ENCODE peak calls at places on chromosomes 5 and 9, in seven cellular contexts. One of them, this sample, is unnamed.

GRCh38 chr5:119398713-119399492 is 43.1 kb downstream of the TNFAIP8 start:
- DNase-seq in ovary: no peak
- DNase-seq in sigmoid colon: no peak
- DNase-seq in cardiac muscle cell: no peak
- DNase-seq in testis: peak
- DNase-seq in activated CD8-positive, alpha-beta T cell treated with anti-CD3 and anti-CD28 coated beads for 36 hours: no peak
- DNase-seq in GM23338: no peak
- DNase-seq in this sample: no peak

GRCh38 chr5:24222866-24223265 is 421.9 kb downstream of the CDH10 start:
- DNase-seq in ovary: no peak
- DNase-seq in testis: peak
- DNase-seq in cardiac muscle cell: no peak
- DNase-seq in sigmoid colon: no peak
- DNase-seq in GM23338: no peak
- DNase-seq in activated CD8-positive, alpha-beta T cell treated with anti-CD3 and anti-CD28 coated beads for 36 hours: no peak
- DNase-seq in this sample: no peak

GRCh38 chr9:109791747-109792146 is 11.7 kb downstream of the PALM2AKAP2 start:
- DNase-seq in sigmoid colon: no peak
- DNase-seq in cardiac muscle cell: no peak
- DNase-seq in ovary: no peak
- DNase-seq in testis: no peak
- DNase-seq in GM23338: no peak
- DNase-seq in activated CD8-positive, alpha-beta T cell treated with anti-CD3 and anti-CD28 coated beads for 36 hours: no peak
- DNase-seq in this sample: no peak

GRCh38 chr5:83608122-83608521 is 112.5 kb downstream of the HAPLN1 start:
- DNase-seq in testis: peak
- DNase-seq in cardiac muscle cell: peak
- DNase-seq in ovary: no peak
- DNase-seq in GM23338: peak
- DNase-seq in activated CD8-positive, alpha-beta T cell treated with anti-CD3 and anti-CD28 coated beads for 36 hours: no peak
- DNase-seq in sigmoid colon: no peak
- DNase-seq in this sample: peak

GRCh38 chr9:108024604-108025003 is 535.0 kb upstream of the KLF4 start:
- DNase-seq in ovary: no peak
- DNase-seq in GM23338: no peak
- DNase-seq in activated CD8-positive, alpha-beta T cell treated with anti-CD3 and anti-CD28 coated beads for 36 hours: no peak
- DNase-seq in sigmoid colon: no peak
- DNase-seq in testis: no peak
- DNase-seq in cardiac muscle cell: no peak
- DNase-seq in this sample: no peak

GRCh38 chr5:95960802-95961616 is 642 bp downstream of the ELL2 start:
- DNase-seq in ovary: peak
- DNase-seq in testis: peak
- DNase-seq in sigmoid colon: peak
- DNase-seq in activated CD8-positive, alpha-beta T cell treated with anti-CD3 and anti-CD28 coated beads for 36 hours: peak
- DNase-seq in GM23338: peak
- DNase-seq in cardiac muscle cell: peak
- DNase-seq in this sample: peak

GRCh38 chr9:105608685-105609598 is 51.0 kb downstream of the FKTN start:
- DNase-seq in GM23338: peak
- DNase-seq in testis: no peak
- DNase-seq in cardiac muscle cell: peak
- DNase-seq in activated CD8-positive, alpha-beta T cell treated with anti-CD3 and anti-CD28 coated beads for 36 hours: no peak
- DNase-seq in sigmoid colon: no peak
- DNase-seq in ovary: no peak
- DNase-seq in this sample: no peak

GRCh38 chr9:4489919-4490704 is at the start of gene SLC1A1:
- DNase-seq in GM23338: peak
- DNase-seq in cardiac muscle cell: peak
- DNase-seq in activated CD8-positive, alpha-beta T cell treated with anti-CD3 and anti-CD28 coated beads for 36 hours: peak
- DNase-seq in testis: peak
- DNase-seq in sigmoid colon: peak
- DNase-seq in ovary: peak
- DNase-seq in this sample: peak

GRCh38 chr5:34690301-34690700 is 34.2 kb downstream of the RAI14 start:
- DNase-seq in ovary: no peak
- DNase-seq in cardiac muscle cell: no peak
- DNase-seq in GM23338: no peak
- DNase-seq in sigmoid colon: no peak
- DNase-seq in activated CD8-positive, alpha-beta T cell treated with anti-CD3 and anti-CD28 coated beads for 36 hours: no peak
- DNase-seq in testis: no peak
- DNase-seq in this sample: no peak

GRCh38 chr5:140554454-140554853 is 2.8 kb downstream of the SRA1 start:
- DNase-seq in ovary: no peak
- DNase-seq in sigmoid colon: no peak
- DNase-seq in activated CD8-positive, alpha-beta T cell treated with anti-CD3 and anti-CD28 coated beads for 36 hours: no peak
- DNase-seq in testis: no peak
- DNase-seq in GM23338: no peak
- DNase-seq in cardiac muscle cell: no peak
- DNase-seq in this sample: no peak

GRCh38 chr9:115015018-115015635 is 84.7 kb upstream of the TNFSF8 start:
- DNase-seq in cardiac muscle cell: peak
- DNase-seq in GM23338: peak
- DNase-seq in activated CD8-positive, alpha-beta T cell treated with anti-CD3 and anti-CD28 coated beads for 36 hours: no peak
- DNase-seq in testis: peak
- DNase-seq in sigmoid colon: no peak
- DNase-seq in ovary: no peak
- DNase-seq in this sample: peak

GRCh38 chr5:91311168-91311696 is 71.9 kb downstream of the ARRDC3 start:
- DNase-seq in sigmoid colon: no peak
- DNase-seq in GM23338: no peak
- DNase-seq in cardiac muscle cell: no peak
- DNase-seq in ovary: no peak
- DNase-seq in testis: no peak
- DNase-seq in activated CD8-positive, alpha-beta T cell treated with anti-CD3 and anti-CD28 coated beads for 36 hours: peak
- DNase-seq in this sample: no peak

GRCh38 chr5:54135042-54135441 is 175.3 kb downstream of the ARL15 start:
- DNase-seq in ovary: no peak
- DNase-seq in testis: no peak
- DNase-seq in sigmoid colon: no peak
- DNase-seq in GM23338: no peak
- DNase-seq in activated CD8-positive, alpha-beta T cell treated with anti-CD3 and anti-CD28 coated beads for 36 hours: no peak
- DNase-seq in cardiac muscle cell: no peak
- DNase-seq in this sample: no peak

GRCh38 chr5:56142620-56143431 is 90.3 kb downstream of the ANKRD55 start:
- DNase-seq in cardiac muscle cell: no peak
- DNase-seq in activated CD8-positive, alpha-beta T cell treated with anti-CD3 and anti-CD28 coated beads for 36 hours: peak
- DNase-seq in ovary: no peak
- DNase-seq in sigmoid colon: no peak
- DNase-seq in testis: no peak
- DNase-seq in GM23338: no peak
- DNase-seq in this sample: peak

GRCh38 chr5:157926171-157926671 is 67.3 kb upstream of the CLINT1 start:
- DNase-seq in GM23338: no peak
- DNase-seq in testis: no peak
- DNase-seq in ovary: no peak
- DNase-seq in cardiac muscle cell: no peak
- DNase-seq in activated CD8-positive, alpha-beta T cell treated with anti-CD3 and anti-CD28 coated beads for 36 hours: no peak
- DNase-seq in sigmoid colon: no peak
- DNase-seq in this sample: peak

GRCh38 chr9:86741311-86742215 is 205.7 kb downstream of the GAS1 start:
- DNase-seq in ovary: no peak
- DNase-seq in sigmoid colon: no peak
- DNase-seq in cardiac muscle cell: peak
- DNase-seq in GM23338: no peak
- DNase-seq in testis: no peak
- DNase-seq in activated CD8-positive, alpha-beta T cell treated with anti-CD3 and anti-CD28 coated beads for 36 hours: no peak
- DNase-seq in this sample: peak

GRCh38 chr5:45385321-45386058 is 310.7 kb downstream of the HCN1 start:
- DNase-seq in sigmoid colon: no peak
- DNase-seq in cardiac muscle cell: no peak
- DNase-seq in GM23338: no peak
- DNase-seq in activated CD8-positive, alpha-beta T cell treated with anti-CD3 and anti-CD28 coated beads for 36 hours: no peak
- DNase-seq in ovary: no peak
- DNase-seq in testis: no peak
- DNase-seq in this sample: no peak

GRCh38 chr9:127027694-127028093 is 94.7 kb downstream of the ANGPTL2 start:
- DNase-seq in sigmoid colon: no peak
- DNase-seq in activated CD8-positive, alpha-beta T cell treated with anti-CD3 and anti-CD28 coated beads for 36 hours: no peak
- DNase-seq in testis: no peak
- DNase-seq in GM23338: no peak
- DNase-seq in cardiac muscle cell: no peak
- DNase-seq in ovary: no peak
- DNase-seq in this sample: no peak

GRCh38 chr9:127168756-127169506 is 46.5 kb upstream of the ANGPTL2 start:
- DNase-seq in activated CD8-positive, alpha-beta T cell treated with anti-CD3 and anti-CD28 coated beads for 36 hours: no peak
- DNase-seq in sigmoid colon: peak
- DNase-seq in GM23338: no peak
- DNase-seq in ovary: no peak
- DNase-seq in cardiac muscle cell: no peak
- DNase-seq in testis: peak
- DNase-seq in this sample: no peak

GRCh38 chr5:45113726-45114125 is 305.0 kb downstream of the MRPS30 start:
- DNase-seq in ovary: no peak
- DNase-seq in testis: no peak
- DNase-seq in sigmoid colon: no peak
- DNase-seq in activated CD8-positive, alpha-beta T cell treated with anti-CD3 and anti-CD28 coated beads for 36 hours: no peak
- DNase-seq in cardiac muscle cell: no peak
- DNase-seq in GM23338: no peak
- DNase-seq in this sample: no peak

GRCh38 chr9:129007766-129008468 is 20.2 kb downstream of the SH3GLB2 start:
- DNase-seq in ovary: no peak
- DNase-seq in sigmoid colon: no peak
- DNase-seq in activated CD8-positive, alpha-beta T cell treated with anti-CD3 and anti-CD28 coated beads for 36 hours: no peak
- DNase-seq in GM23338: no peak
- DNase-seq in cardiac muscle cell: no peak
- DNase-seq in testis: no peak
- DNase-seq in this sample: no peak

GRCh38 chr5:158676642-158677489 is 422.9 kb downstream of the EBF1 start:
- DNase-seq in cardiac muscle cell: peak
- DNase-seq in activated CD8-positive, alpha-beta T cell treated with anti-CD3 and anti-CD28 coated beads for 36 hours: peak
- DNase-seq in testis: peak
- DNase-seq in GM23338: peak
- DNase-seq in sigmoid colon: no peak
- DNase-seq in ovary: no peak
- DNase-seq in this sample: no peak

GRCh38 chr5:64838803-64839202 is 70.1 kb downstream of the CWC27 start:
- DNase-seq in ovary: no peak
- DNase-seq in sigmoid colon: no peak
- DNase-seq in cardiac muscle cell: no peak
- DNase-seq in GM23338: no peak
- DNase-seq in activated CD8-positive, alpha-beta T cell treated with anti-CD3 and anti-CD28 coated beads for 36 hours: no peak
- DNase-seq in testis: no peak
- DNase-seq in this sample: no peak

GRCh38 chr9:16202913-16203734 is 650.3 kb downstream of the CCDC171 start:
- DNase-seq in cardiac muscle cell: no peak
- DNase-seq in sigmoid colon: no peak
- DNase-seq in GM23338: no peak
- DNase-seq in ovary: no peak
- DNase-seq in activated CD8-positive, alpha-beta T cell treated with anti-CD3 and anti-CD28 coated beads for 36 hours: no peak
- DNase-seq in testis: no peak
- DNase-seq in this sample: no peak

GRCh38 chr9:33265211-33265885 is 499 bp downstream of the CHMP5 start:
- DNase-seq in ovary: no peak
- DNase-seq in GM23338: no peak
- DNase-seq in sigmoid colon: peak
- DNase-seq in cardiac muscle cell: no peak
- DNase-seq in activated CD8-positive, alpha-beta T cell treated with anti-CD3 and anti-CD28 coated beads for 36 hours: no peak
- DNase-seq in testis: no peak
- DNase-seq in this sample: no peak

GRCh38 chr5:67799732-67800234 is 415.8 kb upstream of the PIK3R1 start:
- DNase-seq in sigmoid colon: peak
- DNase-seq in activated CD8-positive, alpha-beta T cell treated with anti-CD3 and anti-CD28 coated beads for 36 hours: no peak
- DNase-seq in testis: peak
- DNase-seq in cardiac muscle cell: no peak
- DNase-seq in ovary: peak
- DNase-seq in GM23338: no peak
- DNase-seq in this sample: no peak

GRCh38 chr9:106927916-106928315 is 65.0 kb downstream of the ZNF462 start:
- DNase-seq in testis: no peak
- DNase-seq in GM23338: no peak
- DNase-seq in activated CD8-positive, alpha-beta T cell treated with anti-CD3 and anti-CD28 coated beads for 36 hours: no peak
- DNase-seq in ovary: no peak
- DNase-seq in cardiac muscle cell: no peak
- DNase-seq in sigmoid colon: no peak
- DNase-seq in this sample: no peak

GRCh38 chr5:27810458-27810857 is 772.1 kb upstream of the CDH9 start:
- DNase-seq in GM23338: no peak
- DNase-seq in ovary: no peak
- DNase-seq in testis: no peak
- DNase-seq in sigmoid colon: no peak
- DNase-seq in activated CD8-positive, alpha-beta T cell treated with anti-CD3 and anti-CD28 coated beads for 36 hours: no peak
- DNase-seq in cardiac muscle cell: no peak
- DNase-seq in this sample: no peak

GRCh38 chr5:67693956-67694564 is 497.5 kb upstream of the CD180 start:
- DNase-seq in cardiac muscle cell: peak
- DNase-seq in activated CD8-positive, alpha-beta T cell treated with anti-CD3 and anti-CD28 coated beads for 36 hours: no peak
- DNase-seq in sigmoid colon: peak
- DNase-seq in testis: peak
- DNase-seq in GM23338: no peak
- DNase-seq in ovary: peak
- DNase-seq in this sample: no peak

GRCh38 chr5:159990506-159990905 is 18.4 kb upstream of the TTC1 start:
- DNase-seq in ovary: no peak
- DNase-seq in cardiac muscle cell: no peak
- DNase-seq in activated CD8-positive, alpha-beta T cell treated with anti-CD3 and anti-CD28 coated beads for 36 hours: no peak
- DNase-seq in GM23338: no peak
- DNase-seq in sigmoid colon: no peak
- DNase-seq in testis: no peak
- DNase-seq in this sample: no peak
- TF ChIP-seq CTCF in ovary: no peak
- TF ChIP-seq CTCF in cardiac muscle cell: peak
- TF ChIP-seq CTCF in activated CD8-positive, alpha-beta T cell treated with anti-CD3 and anti-CD28 coated beads for 36 hours: no peak
- TF ChIP-seq CTCF in GM23338: no peak
- TF ChIP-seq CTCF in sigmoid colon: no peak
- TF ChIP-seq CTCF in testis: no peak
- TF ChIP-seq CTCF in this sample: no peak

GRCh38 chr5:176609724-176610429 is at the start of gene GPRIN1:
- DNase-seq in activated CD8-positive, alpha-beta T cell treated with anti-CD3 and anti-CD28 coated beads for 36 hours: peak
- DNase-seq in GM23338: peak
- DNase-seq in ovary: no peak
- DNase-seq in sigmoid colon: no peak
- DNase-seq in cardiac muscle cell: peak
- DNase-seq in testis: peak
- DNase-seq in this sample: peak
- TF ChIP-seq CTCF in activated CD8-positive, alpha-beta T cell treated with anti-CD3 and anti-CD28 coated beads for 36 hours: no peak
- TF ChIP-seq CTCF in GM23338: peak
- TF ChIP-seq CTCF in ovary: no peak
- TF ChIP-seq CTCF in sigmoid colon: no peak
- TF ChIP-seq CTCF in cardiac muscle cell: peak
- TF ChIP-seq CTCF in testis: peak
- TF ChIP-seq CTCF in this sample: peak

GRCh38 chr5:78805-79149 is 13.2 kb upstream of the PLEKHG4B start:
- DNase-seq in sigmoid colon: no peak
- DNase-seq in ovary: no peak
- DNase-seq in GM23338: no peak
- DNase-seq in cardiac muscle cell: no peak
- DNase-seq in testis: no peak
- DNase-seq in activated CD8-positive, alpha-beta T cell treated with anti-CD3 and anti-CD28 coated beads for 36 hours: no peak
- DNase-seq in this sample: no peak
- TF ChIP-seq CTCF in sigmoid colon: no peak
- TF ChIP-seq CTCF in ovary: no peak
- TF ChIP-seq CTCF in GM23338: no peak
- TF ChIP-seq CTCF in cardiac muscle cell: no peak
- TF ChIP-seq CTCF in testis: no peak
- TF ChIP-seq CTCF in activated CD8-positive, alpha-beta T cell treated with anti-CD3 and anti-CD28 coated beads for 36 hours: no peak
- TF ChIP-seq CTCF in this sample: no peak

DNA sequence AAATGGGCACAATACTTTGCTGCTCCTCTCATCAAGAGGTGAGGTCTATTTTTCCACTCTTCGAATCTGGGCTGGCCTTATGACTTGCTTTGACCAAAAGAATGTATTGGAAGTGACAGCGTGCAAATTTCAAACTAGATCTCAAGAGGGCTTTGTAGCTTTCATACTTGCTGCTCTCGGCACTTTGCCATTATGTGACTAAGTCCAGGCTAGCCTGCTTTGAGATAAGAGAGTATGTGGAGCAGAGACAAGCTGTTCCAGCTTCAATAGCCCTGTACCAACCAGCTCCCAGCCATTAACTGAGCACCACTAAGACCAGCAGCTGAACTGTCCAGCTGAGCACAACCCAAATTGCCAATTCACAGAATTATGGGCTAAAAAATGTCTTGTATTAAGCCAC is 124.6 kb downstream of the ACER2 start:
- DNase-seq in cardiac muscle cell: no peak
- DNase-seq in activated CD8-positive, alpha-beta T cell treated with anti-CD3 and anti-CD28 coated beads for 36 hours: no peak
- DNase-seq in ovary: no peak
- DNase-seq in testis: no peak
- DNase-seq in sigmoid colon: no peak
- DNase-seq in GM23338: no peak
- DNase-seq in this sample: no peak
- TF ChIP-seq CTCF in cardiac muscle cell: no peak
- TF ChIP-seq CTCF in activated CD8-positive, alpha-beta T cell treated with anti-CD3 and anti-CD28 coated beads for 36 hours: no peak
- TF ChIP-seq CTCF in ovary: no peak
- TF ChIP-seq CTCF in testis: no peak
- TF ChIP-seq CTCF in sigmoid colon: no peak
- TF ChIP-seq CTCF in GM23338: no peak
- TF ChIP-seq CTCF in this sample: no peak